ENCODE peak calls at places on chromosomes 2 and 18, in seven cellular contexts. X is HepG2, R is SK-N-SH, L is HCT116, T is K562, F is GM12878, Z is H1. B is an unnamed sample.

GRCh38 chr2:104890670-104891069 is 36.8 kb downstream of the POU3F3 start:
- DNase-seq in X (no peak), F (no peak), L (no peak), Z (no peak), R (no peak), T (no peak), B (no peak)

GRCh38 chr2:212414699-212415309 is 123.8 kb downstream of the ERBB4 start:
- DNase-seq in F (no peak), Z (no peak), X (no peak), R (no peak), T (no peak), L (no peak), B (no peak)

GRCh38 chr2:221635949-221636348 is 63.8 kb upstream of the EPHA4 start:
- DNase-seq in T (no peak), R (no peak), F (no peak), X (peak; percentile 6), Z (no peak), L (peak; percentile 26), B (no peak)

GRCh38 chr2:9196637-9197036 is 10.0 kb upstream of the ASAP2 start:
- DNase-seq in F (no peak), Z (no peak), T (no peak), R (no peak), L (no peak), X (no peak), B (no peak)

GRCh38 chr2:135993421-135993820 is 8.0 kb upstream of the DARS1 start:
- DNase-seq in F (no peak), Z (no peak), L (no peak), R (no peak), X (no peak), T (no peak), B (no peak)

GRCh38 chr2:11955883-11956282 is 209.5 kb downstream of the LPIN1 start:
- DNase-seq in F (no peak), R (peak; percentile 48), L (no peak), X (no peak), Z (no peak), T (no peak), B (no peak)

GRCh38 chr2:30629866-30630265 is 177.4 kb downstream of the CAPN13 start:
- DNase-seq in X (no peak), R (no peak), F (no peak), T (no peak), L (no peak), Z (no peak), B (no peak)

GRCh38 chr18:36504928-36505327 is 207.4 kb downstream of the FHOD3 start:
- DNase-seq in Z (no peak), X (no peak), L (no peak), T (no peak), F (no peak), R (no peak), B (no peak)

GRCh38 chr2:197174539-197175094 is 136.0 kb downstream of the ANKRD44 start:
- DNase-seq in X (no peak), F (no peak), L (no peak), R (no peak), Z (no peak), T (no peak), B (no peak)

GRCh38 chr2:236168110-236169067 is at the start of gene GBX2:
- DNase-seq in L (peak; percentile 80), T (peak; percentile 92), F (no peak), Z (peak; percentile 87), X (no peak), R (peak; percentile 91), B (no peak)

GRCh38 chr2:118388771-118389170 is 300.5 kb downstream of the INSIG2 start:
- DNase-seq in T (no peak), Z (no peak), L (no peak), X (no peak), R (no peak), F (no peak), B (no peak)

GRCh38 chr2:117858336-117858735 is 43.8 kb downstream of the DDX18 start:
- DNase-seq in L (no peak), X (no peak), F (no peak), R (no peak), Z (no peak), T (no peak), B (no peak)

GRCh38 chr18:23629444-23629946 is 33.2 kb downstream of the ANKRD29 start:
- DNase-seq in F (peak; percentile 45), X (peak; percentile 92), L (no peak), R (no peak), T (no peak), Z (no peak), B (no peak)

GRCh38 chr2:237075749-237076599 is 9.7 kb upstream of the COPS8 start:
- DNase-seq in T (no peak), F (no peak), Z (no peak), L (no peak), X (peak; percentile 98), R (no peak), B (no peak)

GRCh38 chr2:216713691-216714411 is 18.5 kb upstream of the IGFBP5 start:
- DNase-seq in T (no peak), L (no peak), R (no peak), F (no peak), Z (no peak), X (no peak), B (no peak)

GRCh38 chr2:216001612-216002215 is 11.6 kb downstream of the MREG start:
- DNase-seq in X (no peak), Z (no peak), R (no peak), L (no peak), F (no peak), T (no peak), B (no peak)

GRCh38 chr2:47651296-47651695 is 131.6 kb upstream of the MSH6 start:
- DNase-seq in F (no peak), R (no peak), X (no peak), Z (no peak), T (no peak), L (no peak), B (no peak)

GRCh38 chr2:127637725-127638252 is 8.2 kb upstream of the GPR17 start:
- DNase-seq in L (peak; percentile 13), R (no peak), T (peak; percentile 40), Z (no peak), X (no peak), F (no peak), B (no peak)

GRCh38 chr2:237715459-237715947 is 83.1 kb upstream of the RBM44 start:
- DNase-seq in X (peak; percentile 92), R (no peak), L (no peak), Z (no peak), T (no peak), F (no peak), B (no peak)

GRCh38 chr2:191713837-191714236 is 35.9 kb downstream of the NABP1 start:
- DNase-seq in X (peak; percentile 24), Z (no peak), T (no peak), F (no peak), R (no peak), L (peak; percentile 23), B (no peak)

GRCh38 chr2:10303634-10304378 is 1.1 kb downstream of the HPCAL1 start:
- DNase-seq in L (no peak), R (peak; percentile 84), T (peak; percentile 59), X (peak; percentile 44), F (no peak), Z (peak; percentile 59), B (no peak)

GRCh38 chr2:149579972-149580882 is 7.3 kb downstream of the MMADHC start:
- DNase-seq in L (no peak), R (no peak), T (no peak), Z (no peak), X (no peak), F (no peak), B (no peak)

GRCh38 chr2:76506538-76506937 is 795.8 kb upstream of the GCFC2 start:
- DNase-seq in Z (no peak), F (no peak), T (no peak), L (no peak), X (no peak), R (no peak), B (no peak)

GRCh38 chr18:77073336-77074093 is 59.1 kb downstream of the MBP start:
- DNase-seq in F (no peak), R (no peak), Z (no peak), X (no peak), T (no peak), L (no peak), B (no peak)

GRCh38 chr18:63368611-63369010 is 1.6 kb upstream of the KDSR start:
- DNase-seq in X (no peak), L (no peak), F (no peak), R (no peak), Z (no peak), T (no peak), B (no peak)

DNA sequence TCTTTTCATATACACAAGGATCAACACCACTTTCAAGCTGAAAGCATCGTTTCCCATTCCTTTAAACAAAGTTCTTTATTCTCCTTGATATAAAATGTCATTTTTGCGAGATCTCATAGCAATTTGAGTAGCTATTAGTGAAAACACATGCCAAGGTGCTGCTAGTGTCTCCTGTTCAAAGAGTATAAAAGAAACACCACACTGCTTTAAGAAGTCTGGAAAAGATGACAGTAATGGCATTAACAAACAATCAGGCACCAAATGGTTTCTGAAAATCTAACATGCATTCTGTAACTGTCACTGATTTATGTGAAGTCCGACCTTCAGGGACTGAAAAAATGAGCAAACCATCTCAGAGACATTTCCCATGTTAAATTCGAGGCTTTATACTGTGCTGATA is 2.4 kb downstream of the CCBE1 start:
- DNase-seq in X (no peak), T (no peak), L (no peak), F (no peak), R (no peak), Z (no peak), B (no peak)
- H3K27me3 ChIP-seq in X (peaks cover 2% of the 10 kb centered on the region), T (peaks cover 19% of the 10 kb centered on the region), L (peaks cover 18% of the 10 kb centered on the region), F (peaks cover 6% of the 10 kb centered on the region), R (no peaks in the 10 kb centered on the region), Z (peaks cover 7% of the 10 kb centered on the region), B (no peaks in the 10 kb centered on the region)

GRCh38 chr2:213524164-213524563 is 239.9 kb downstream of the SPAG16 start:
- DNase-seq in X (no peak), T (no peak), F (no peak), L (no peak), R (no peak), Z (no peak), B (no peak)
- TF ChIP-seq SIN3A in X (no peak), T (no peak), F (no peak), L (no peak), R (no peak), Z (no peak), B (no peak)

DNA sequence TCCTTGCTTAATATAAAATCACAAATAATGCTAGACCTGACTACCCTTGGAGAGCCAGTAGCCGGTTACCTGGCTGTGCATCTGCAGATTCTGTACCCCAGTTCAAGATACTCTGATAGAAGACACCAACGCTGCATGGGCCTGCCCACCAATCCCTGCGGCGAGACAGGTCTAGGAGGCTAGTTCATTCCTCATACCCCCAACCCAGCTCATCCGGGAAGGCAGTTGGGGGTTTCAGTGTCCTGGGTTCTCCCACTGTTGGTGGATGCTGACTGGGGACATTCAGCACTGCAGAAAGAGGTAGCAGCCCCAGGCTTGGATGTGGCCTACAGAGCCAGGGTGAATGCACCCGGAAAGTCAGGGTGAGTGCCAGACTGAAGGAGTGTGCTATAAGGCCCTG is 29.7 kb upstream of the ATP6V1B1 start:
- DNase-seq in L (no peak), Z (peak; percentile 62), F (no peak), T (no peak), R (no peak), X (no peak), B (no peak)
- H3K27me3 ChIP-seq in L (no peaks in the 10 kb centered on the region), Z (peaks cover 77% of the 10 kb centered on the region), F (peaks cover 23% of the 10 kb centered on the region), T (peaks cover 65% of the 10 kb centered on the region), R (no peaks in the 10 kb centered on the region), X (no peaks in the 10 kb centered on the region), B (no peaks in the 10 kb centered on the region)

DNA sequence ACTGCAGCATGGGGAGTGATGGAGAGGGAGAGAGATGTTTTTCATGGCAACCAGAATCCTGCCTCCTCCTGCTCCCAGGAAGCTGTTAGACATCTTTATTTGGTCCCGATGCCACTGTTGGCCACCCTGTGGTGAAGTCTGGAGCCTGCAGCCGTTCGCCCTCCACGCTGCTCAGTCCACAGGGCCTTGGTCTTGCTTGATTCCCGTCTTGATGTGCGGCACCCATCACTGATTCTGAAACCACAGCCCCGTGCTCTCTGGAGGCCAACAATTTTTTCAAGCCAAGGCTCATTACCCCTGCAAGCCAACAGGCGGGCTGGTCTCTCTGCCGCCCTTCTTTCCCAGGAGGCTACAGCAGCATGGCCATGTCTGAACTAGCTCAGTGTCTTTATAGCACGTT is 24.5 kb downstream of the SIGLEC15 start:
- DNase-seq in L (no peak), X (no peak), F (peak; percentile 40), Z (peak; percentile 56), R (no peak), T (no peak), B (no peak)
- TF ChIP-seq SIN3A in L (no peak), X (no peak), F (no peak), Z (no peak), R (no peak), T (no peak), B (no peak)

B was measured in Panc1.